ENCODE peak calls at places on chromosomes 5 and 9, in eight cellular contexts. P, G, U, A, V, M, O and D are unnamed samples.
A peak's percentile ranks its signal among the peaks of the same experiment; 100 is the strongest.

GRCh38 chr5:93574939-93575241 is 6.1 kb downstream of the NR2F1-AS1 start:
- DNase-seq in V (no peak), G (no peak), O (no peak), U (no peak), A (no peak), M (no peak), P (no peak), D (no peak)

GRCh38 chr5:62037972-62038371 is 268.0 kb upstream of the KIF2A start:
- DNase-seq in V (no peak), G (no peak), O (no peak), A (no peak), P (no peak), M (no peak), U (no peak), D (no peak)

GRCh38 chr5:146565764-146566163 is 49.8 kb upstream of the GPR151 start:
- DNase-seq in O (no peak), G (peak; percentile 66), V (peak; percentile 67), P (peak; percentile 22), A (peak; percentile 80), M (no peak), U (peak; percentile 80), D (peak; percentile 69)

GRCh38 chr9:121281614-121282291 is 13.8 kb downstream of the GSN start:
- DNase-seq in V (peak; percentile 78), A (peak; percentile 46), G (peak; percentile 81), M (peak; percentile 91), O (peak; percentile 89), U (peak; percentile 68), P (no peak), D (peak; percentile 92)

GRCh38 chr5:81971086-81971693 is 633 bp upstream of the ATG10 start:
- DNase-seq in U (peak; percentile 34), G (peak; percentile 42), P (no peak), M (no peak), V (peak; percentile 13), A (no peak), O (no peak), D (no peak)

GRCh38 chr9:117400131-117400530 is 14.7 kb downstream of the ASTN2 start:
- DNase-seq in G (no peak), U (no peak), V (no peak), P (no peak), M (no peak), A (peak; percentile 56), O (no peak), D (no peak)

GRCh38 chr9:134517069-134517680 is 124.4 kb upstream of the COL5A1 start:
- DNase-seq in V (no peak), G (no peak), P (no peak), A (no peak), O (no peak), M (no peak), U (no peak), D (no peak)

GRCh38 chr9:95981741-95982390 is 106.4 kb downstream of the ERCC6L2 start:
- DNase-seq in M (no peak), G (no peak), P (no peak), V (no peak), A (peak; percentile 62), U (no peak), O (no peak), D (no peak)

GRCh38 chr5:94744906-94745305 is 126.4 kb downstream of the SLF1 start:
- DNase-seq in M (no peak), A (no peak), G (no peak), U (no peak), P (no peak), O (no peak), V (no peak), D (no peak)

GRCh38 chr9:86413966-86414880 is 60.0 kb upstream of the TUT7 start:
- DNase-seq in P (no peak), U (peak; percentile 10), M (no peak), A (no peak), V (peak; percentile 43), G (peak; percentile 69), O (no peak), D (no peak)

GRCh38 chr5:72390836-72391235 is 70.7 kb downstream of the PTCD2 start:
- DNase-seq in U (no peak), P (no peak), G (no peak), V (no peak), O (no peak), M (no peak), A (peak; percentile 30), D (no peak)

GRCh38 chr5:72397836-72398235 is 77.7 kb downstream of the PTCD2 start:
- DNase-seq in G (no peak), A (no peak), P (no peak), U (no peak), M (no peak), V (no peak), O (no peak), D (no peak)

GRCh38 chr5:72392326-72392733 is 72.2 kb downstream of the PTCD2 start:
- DNase-seq in O (no peak), P (no peak), M (no peak), V (no peak), G (no peak), U (no peak), A (peak; percentile 54), D (no peak)

DNA sequence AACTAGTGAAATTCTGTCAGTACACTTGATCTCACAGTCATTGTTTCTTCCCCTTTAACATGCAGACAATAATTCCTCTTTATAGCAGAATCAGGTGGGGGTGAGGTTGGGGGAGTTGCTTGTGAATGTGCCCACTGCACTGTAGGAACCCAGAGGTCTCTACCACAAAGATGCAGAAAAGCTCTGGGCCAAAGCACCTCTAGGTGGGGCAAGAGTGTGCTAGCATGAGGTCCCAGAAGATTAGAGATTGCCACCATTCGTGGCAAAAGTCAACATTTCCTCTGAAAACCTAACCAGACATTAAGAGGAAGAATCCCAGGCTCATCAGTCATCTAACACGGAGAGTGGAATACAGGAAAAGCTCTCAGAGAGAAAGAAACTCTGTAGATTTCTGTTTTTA is 74.5 kb downstream of the PTCD2 start:
- DNase-seq in G (peak; percentile 43), P (no peak), U (peak; percentile 22), M (no peak), V (peak; percentile 37), A (peak; percentile 26), O (no peak), D (peak; percentile 15)
- TF ChIP-seq CTCF in G (peak; percentile 55), P (no peak), U (peak; percentile 55), M (peak; percentile 55), V (peak; percentile 36), A (peak; percentile 58), O (no peak), D (peak; percentile 15)

GRCh38 chr5:69467442-69468225 is 25.0 kb upstream of the OCLN start:
- DNase-seq in V (no peak), O (no peak), U (no peak), G (no peak), P (no peak), M (no peak), A (no peak), D (no peak)
- TF ChIP-seq CTCF in V (no peak), O (no peak), U (no peak), G (no peak), P (no peak), M (no peak), A (no peak), D (no peak)

GRCh38 chr9:34125681-34126206 is 754 bp downstream of the DCAF12 start:
- DNase-seq in V (peak; percentile 21), P (no peak), A (peak; percentile 9), O (no peak), U (peak; percentile 41), M (no peak), G (peak; percentile 43), D (no peak)
- TF ChIP-seq CTCF in V (no peak), P (no peak), A (no peak), O (no peak), U (peak; percentile 23), M (no peak), G (peak; percentile 11), D (no peak)

GRCh38 chr5:116650964-116651363 is 76.3 kb upstream of the SEMA6A start:
- DNase-seq in U (no peak), M (no peak), V (no peak), A (no peak), P (no peak), O (no peak), G (no peak), D (no peak)

GRCh38 chr5:116651653-116652052 is 77.0 kb upstream of the SEMA6A start:
- DNase-seq in G (no peak), V (no peak), U (no peak), A (no peak), M (no peak), P (no peak), O (no peak), D (no peak)

GRCh38 chr5:116652196-116652729 is 77.6 kb upstream of the SEMA6A start:
- DNase-seq in O (peak; percentile 88), V (no peak), A (no peak), U (no peak), G (peak; percentile 72), M (peak; percentile 62), P (no peak), D (peak; percentile 79)

GRCh38 chr5:116652903-116653302 is 78.3 kb upstream of the SEMA6A start:
- DNase-seq in U (no peak), A (no peak), G (peak; percentile 63), O (no peak), M (no peak), V (no peak), P (no peak), D (no peak)

DNA sequence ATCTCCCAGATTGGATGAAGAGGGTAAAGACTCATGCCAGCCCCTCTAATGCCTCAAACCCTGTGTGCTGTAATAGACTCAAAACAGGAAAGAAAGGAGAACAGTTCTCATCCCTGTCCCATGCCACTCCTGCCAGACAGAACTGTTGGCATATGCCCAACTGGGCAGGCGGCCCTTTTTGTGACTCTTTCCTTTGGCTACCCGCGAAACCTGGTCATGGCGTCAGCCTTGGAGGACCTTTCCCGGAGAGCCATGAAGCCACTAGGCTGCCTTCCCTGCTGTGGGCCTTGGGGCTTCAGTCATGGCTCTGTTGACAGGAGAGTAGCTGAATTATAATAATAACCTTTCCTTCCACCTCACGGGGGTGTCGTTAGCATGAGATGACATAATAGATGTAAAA is 75.9 kb upstream of the SEMA6A start:
- DNase-seq in P (no peak), A (no peak), G (no peak), O (no peak), V (no peak), U (no peak), M (no peak), D (no peak)
- TF ChIP-seq CTCF in P (no peak), A (no peak), G (no peak), O (no peak), V (no peak), U (no peak), M (no peak), D (no peak)